ENCODE peak calls at places on chromosomes 5 and 9, in nine cellular contexts. T, Z, F, J, W, X, G, C and N are unnamed samples.

GRCh38 chr5:178994580-178995340 is at the start of gene GRM6:
- DNase-seq in X (no peak), F (no peak), J (no peak), T (no peak), Z (no peak), C (no peak), W (peak), G (peak), N (no peak)

GRCh38 chr9:88280816-88281382 is 107.3 kb upstream of the SPIN1 start:
- DNase-seq in J (no peak), G (peak), Z (peak), F (no peak), X (peak), C (no peak), T (peak), W (peak), N (no peak)

GRCh38 chr5:6749026-6749716 is 35.9 kb downstream of the TENT4A start:
- DNase-seq in J (no peak), F (no peak), X (no peak), G (no peak), W (no peak), Z (no peak), T (no peak), C (no peak), N (no peak)

GRCh38 chr5:39209924-39210323 is 9.4 kb downstream of the FYB1 start:
- DNase-seq in W (no peak), Z (no peak), J (no peak), T (no peak), G (no peak), X (no peak), F (no peak), C (no peak), N (no peak)

GRCh38 chr5:160899735-160900134 is 47.7 kb upstream of the ATP10B start:
- DNase-seq in X (no peak), C (no peak), T (no peak), J (no peak), G (no peak), Z (no peak), F (no peak), W (no peak), N (no peak)

GRCh38 chr9:135817951-135818717 is 89.2 kb downstream of the CAMSAP1 start:
- DNase-seq in C (no peak), X (no peak), Z (no peak), J (no peak), F (peak), G (no peak), W (no peak), T (no peak), N (no peak)

GRCh38 chr5:171630047-171630669 is 155.5 kb upstream of the SMIM23 start:
- DNase-seq in J (peak), G (peak), Z (peak), T (peak), X (peak), W (peak), C (no peak), F (peak), N (peak)

GRCh38 chr5:88727705-88728313 is 155.2 kb downstream of the MEF2C start:
- DNase-seq in W (peak), Z (peak), C (no peak), F (no peak), X (peak), G (peak), T (no peak), J (peak), N (peak)

GRCh38 chr9:89390068-89390555 is 71.8 kb downstream of the SECISBP2 start:
- DNase-seq in X (no peak), T (no peak), C (no peak), Z (no peak), G (no peak), W (no peak), F (no peak), J (no peak), N (no peak)

GRCh38 chr5:142826741-142827492 is 56.7 kb downstream of the ARHGAP26 start:
- DNase-seq in F (no peak), J (peak), G (peak), T (no peak), C (no peak), Z (peak), W (peak), X (peak), N (no peak)

GRCh38 chr9:70954126-70954525 is 167.3 kb downstream of the TRPM3 start:
- DNase-seq in W (peak), G (peak), C (no peak), J (peak), F (no peak), T (no peak), Z (peak), X (peak), N (peak)

GRCh38 chr5:80503641-80504040 is 15.7 kb downstream of the FAM151B start:
- DNase-seq in F (no peak), Z (no peak), X (no peak), C (no peak), J (no peak), G (no peak), W (no peak), T (no peak), N (no peak)

GRCh38 chr5:31083364-31083763 is 110.1 kb upstream of the CDH6 start:
- DNase-seq in J (no peak), F (no peak), W (no peak), T (no peak), C (no peak), G (no peak), X (no peak), Z (no peak), N (no peak)

GRCh38 chr9:115551396-115551795 is 433.4 kb upstream of the TNC start:
- DNase-seq in X (peak), J (no peak), C (no peak), G (peak), F (no peak), W (no peak), T (no peak), Z (peak), N (no peak)

GRCh38 chr5:169629847-169630548 is 7.1 kb upstream of the DOCK2 start:
- DNase-seq in F (peak), G (peak), W (peak), C (no peak), Z (peak), X (peak), T (no peak), J (peak), N (peak)

GRCh38 chr5:168600409-168600808 is 21.2 kb upstream of the PANK3 start:
- DNase-seq in T (no peak), C (no peak), G (no peak), X (no peak), Z (no peak), F (no peak), J (no peak), W (no peak), N (no peak)

DNA sequence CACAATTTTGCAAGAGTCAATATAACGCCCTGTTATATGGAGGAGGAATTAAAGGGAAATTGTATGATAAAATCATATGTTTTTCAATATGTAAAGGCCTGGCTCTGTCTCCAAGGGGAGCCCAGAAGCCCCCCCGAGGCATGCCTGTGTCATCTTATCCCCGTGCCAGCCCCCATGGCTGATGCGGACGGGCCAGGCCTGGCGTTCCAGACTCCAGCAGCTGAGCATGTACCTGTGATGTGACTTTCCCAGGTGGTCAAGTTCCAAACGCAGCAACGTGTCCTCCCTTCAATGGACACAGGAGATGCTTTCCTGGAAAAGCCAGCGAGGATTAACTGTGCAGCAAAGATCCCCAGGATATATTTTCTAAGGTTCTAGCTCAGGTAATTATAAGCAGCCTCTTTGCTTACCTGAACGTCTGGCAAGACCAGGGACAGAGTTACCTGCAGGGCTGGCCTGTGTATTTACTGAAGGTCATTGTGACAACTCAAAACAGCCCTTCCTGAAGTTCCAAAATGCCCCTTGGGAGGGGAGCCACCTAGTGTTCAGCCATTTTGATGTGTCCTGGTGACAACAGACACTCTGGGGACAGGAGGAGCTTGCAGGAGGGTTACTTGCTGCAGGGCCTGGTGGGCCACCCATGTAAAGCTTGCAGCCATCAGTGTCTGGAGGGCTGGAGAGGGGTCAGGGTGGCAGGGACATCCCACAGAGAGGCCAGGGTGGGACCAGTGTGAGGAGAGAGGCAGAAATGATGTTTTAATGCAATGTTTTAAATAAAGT is 53.3 kb upstream of the RNU6ATAC start:
- DNase-seq in G (no peak), W (no peak), J (peak), X (no peak), C (no peak), Z (no peak), T (no peak), F (peak), N (no peak)
- TF ChIP-seq CTCF in G (no peak), W (no peak), J (peak), X (no peak), C (no peak), Z (no peak), T (no peak), F (no peak), N (no peak)

GRCh38 chr9:136847827-136848392 is 1.3 kb upstream of the PHPT1 start:
- DNase-seq in G (peak), T (peak), F (peak), W (peak), Z (peak), X (peak), C (peak), J (peak), N (peak)
- TF ChIP-seq CTCF in G (no peak), T (no peak), F (no peak), W (no peak), Z (no peak), X (no peak), C (no peak), J (no peak), N (no peak)

DNA sequence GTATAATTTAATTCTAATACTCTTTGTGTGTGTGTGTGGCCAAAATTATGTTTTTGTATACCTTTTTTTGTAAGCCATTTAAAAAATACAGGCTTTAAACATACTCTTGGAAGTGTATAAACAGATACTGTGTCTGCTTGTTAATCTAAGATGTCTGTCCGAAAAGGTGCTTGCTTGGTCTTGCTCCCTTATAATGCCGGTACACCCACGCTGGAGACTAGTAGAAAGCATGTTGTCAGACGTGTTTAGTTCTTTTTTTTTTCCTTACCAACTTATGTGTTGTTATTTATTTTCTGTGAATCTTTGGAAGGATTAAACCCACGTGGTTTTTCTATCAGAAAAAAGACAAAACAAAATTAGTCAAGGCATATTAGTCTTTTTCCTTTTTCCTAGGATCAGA is 9.5 kb downstream of the GAPVD1 start:
- DNase-seq in J (no peak), X (no peak), Z (no peak), T (no peak), F (no peak), C (no peak), W (no peak), G (no peak), N (no peak)
- TF ChIP-seq CTCF in J (no peak), X (no peak), Z (no peak), T (no peak), F (no peak), C (no peak), W (no peak), G (no peak), N (no peak)

GRCh38 chr9:98364042-98364441 is 108.6 kb upstream of the TBC1D2 start:
- DNase-seq in W (no peak), G (no peak), Z (no peak), T (no peak), C (no peak), F (no peak), J (no peak), X (no peak), N (no peak)

GRCh38 chr9:98362624-98363023 is 107.2 kb upstream of the TBC1D2 start:
- DNase-seq in T (no peak), F (no peak), X (no peak), Z (no peak), C (no peak), J (no peak), G (no peak), W (no peak), N (no peak)

GRCh38 chr9:98367371-98367900 is 112.0 kb upstream of the TBC1D2 start:
- DNase-seq in C (no peak), F (no peak), Z (peak), X (peak), G (peak), J (no peak), W (no peak), T (no peak), N (no peak)

GRCh38 chr9:98365724-98366123 is 110.3 kb upstream of the TBC1D2 start:
- DNase-seq in X (no peak), C (no peak), T (no peak), J (no peak), F (no peak), Z (no peak), G (no peak), W (peak), N (no peak)

GRCh38 chr9:98365227-98365669 is 109.8 kb upstream of the TBC1D2 start:
- DNase-seq in X (peak), G (peak), J (peak), T (no peak), W (peak), F (no peak), C (no peak), Z (peak), N (no peak)
- TF ChIP-seq CTCF in X (peak), G (peak), J (peak), T (peak), W (peak), F (peak), C (no peak), Z (peak), N (peak)

GRCh38 chr5:5290674-5291334 is 131.7 kb upstream of the ICE1 start:
- DNase-seq in Z (peak), T (no peak), X (no peak), C (no peak), W (no peak), F (no peak), J (no peak), G (no peak), N (no peak)

GRCh38 chr5:5295361-5295760 is 127.1 kb upstream of the ICE1 start:
- DNase-seq in W (no peak), G (no peak), Z (no peak), C (no peak), J (no peak), F (no peak), T (no peak), X (no peak), N (no peak)

GRCh38 chr5:5291357-5291756 is 131.1 kb upstream of the ICE1 start:
- DNase-seq in Z (peak), J (peak), X (peak), C (no peak), W (no peak), G (peak), T (no peak), F (no peak), N (no peak)

GRCh38 chr5:5294429-5294828 is 128.0 kb upstream of the ICE1 start:
- DNase-seq in T (no peak), W (no peak), F (no peak), X (no peak), G (no peak), J (no peak), C (no peak), Z (no peak), N (no peak)

GRCh38 chr5:5293029-5293428 is 129.4 kb upstream of the ICE1 start:
- DNase-seq in C (no peak), J (no peak), W (no peak), Z (no peak), X (no peak), F (no peak), G (no peak), T (no peak), N (no peak)
- TF ChIP-seq CTCF in C (no peak), J (peak), W (no peak), Z (no peak), X (no peak), F (no peak), G (no peak), T (no peak), N (no peak)

GRCh38 chr5:181189363-181189961 is 15.5 kb downstream of the TRIM7 start:
- DNase-seq in C (no peak), Z (peak), T (no peak), X (no peak), F (no peak), J (peak), W (peak), G (peak), N (no peak)

GRCh38 chr5:181189962-181190710 is 14.9 kb downstream of the TRIM7 start:
- DNase-seq in G (no peak), F (no peak), J (no peak), W (no peak), Z (no peak), X (no peak), T (peak), C (no peak), N (no peak)

GRCh38 chr5:181191526-181192336 is 13.3 kb downstream of the TRIM7 start:
- DNase-seq in Z (peak), F (peak), C (peak), J (peak), W (peak), T (peak), X (peak), G (peak), N (peak)

GRCh38 chr5:181192337-181193046 is 12.5 kb downstream of the TRIM7 start:
- DNase-seq in W (peak), C (no peak), G (no peak), T (no peak), X (no peak), F (no peak), J (peak), Z (no peak), N (no peak)

GRCh38 chr5:181190711-181191525 is 14.1 kb downstream of the TRIM7 start:
- DNase-seq in T (peak), X (no peak), W (peak), J (peak), C (no peak), G (peak), Z (peak), F (peak), N (no peak)
- TF ChIP-seq CTCF in T (no peak), X (peak), W (peak), J (peak), C (no peak), G (peak), Z (no peak), F (peak), N (peak)

GRCh38 chr9:31140316-31140715 is 1244.1 kb upstream of the ACO1 start:
- DNase-seq in C (no peak), F (no peak), Z (peak), X (peak), G (peak), J (peak), W (peak), T (no peak), N (no peak)
- TF ChIP-seq CTCF in C (no peak), F (peak), Z (no peak), X (peak), G (peak), J (peak), W (peak), T (peak), N (peak)

DNA sequence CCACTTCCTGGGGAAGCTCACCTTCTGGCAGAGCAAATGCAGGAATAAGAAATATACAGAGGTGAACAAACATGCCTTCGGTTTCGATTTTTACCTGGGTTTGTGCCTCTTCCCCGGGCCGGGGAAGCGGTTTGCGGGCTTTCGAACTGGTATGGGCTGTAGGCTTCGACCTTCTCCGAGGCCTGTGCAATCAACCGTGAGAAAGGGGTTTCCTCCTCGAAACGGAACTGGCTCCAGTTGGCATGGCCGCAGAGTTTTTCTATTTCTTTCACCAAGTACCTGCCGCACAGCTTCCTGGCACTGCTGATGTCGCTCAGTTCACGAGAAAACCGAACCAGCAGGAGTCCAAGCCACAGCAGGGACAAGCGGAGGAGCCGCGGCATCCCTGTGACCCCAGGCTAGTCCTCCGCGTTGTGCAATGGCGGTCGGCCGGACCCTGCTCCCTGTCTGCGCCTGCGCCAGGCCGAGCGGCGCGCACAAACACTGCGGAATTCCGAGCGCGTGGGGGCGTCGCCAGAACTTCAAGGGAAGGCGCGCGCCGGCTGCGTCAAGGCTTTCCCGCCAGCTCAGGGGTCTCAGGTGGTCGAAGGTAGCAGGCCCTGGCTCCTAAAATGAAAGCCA is at the start of gene INSL6:
- DNase-seq in W (no peak), X (no peak), J (no peak), T (no peak), C (no peak), F (no peak), G (no peak), Z (no peak), N (no peak)
- TF ChIP-seq CTCF in W (no peak), X (no peak), J (no peak), T (no peak), C (no peak), F (no peak), G (no peak), Z (no peak), N (no peak)

GRCh38 chr5:94853122-94853521 is 234.7 kb downstream of the SLF1 start:
- DNase-seq in Z (no peak), T (no peak), X (no peak), G (no peak), J (no peak), F (no peak), W (no peak), C (no peak), N (no peak)

GRCh38 chr5:94847726-94848125 is 229.3 kb downstream of the SLF1 start:
- DNase-seq in T (no peak), G (no peak), X (no peak), C (no peak), J (no peak), F (no peak), W (no peak), Z (no peak), N (no peak)

GRCh38 chr5:94849324-94849723 is 230.9 kb downstream of the SLF1 start:
- DNase-seq in X (no peak), F (no peak), G (no peak), J (no peak), C (no peak), W (no peak), Z (no peak), T (no peak), N (no peak)

GRCh38 chr5:94850960-94851359 is 232.5 kb downstream of the SLF1 start:
- DNase-seq in X (no peak), C (no peak), W (no peak), G (no peak), J (no peak), Z (no peak), F (no peak), T (no peak), N (no peak)

GRCh38 chr5:94849821-94850736 is 231.6 kb downstream of the SLF1 start:
- DNase-seq in C (no peak), G (peak), F (no peak), X (peak), Z (peak), W (peak), J (peak), T (peak), N (peak)
- TF ChIP-seq CTCF in C (no peak), G (peak), F (peak), X (peak), Z (peak), W (peak), J (peak), T (peak), N (peak)